ENCODE peak calls at places on chromosomes 6 and 20, in eight cellular contexts. P is activated naive CD8-positive, alpha-beta T cell treated with anti-CD3 and anti-CD28 coated beads, Interleukin-2, amount 50 U/mL, for 24 hours; A is hepatic stellate cell; F is HTR-8/SVneo; L is Ammon's horn; Q is activated CD4-positive, alpha-beta T cell treated with anti-CD3 and anti-CD28 coated beads, Interleukin-2, amount 50 U/mL, for 1 hour; W is left ventricle myocardium superior; U is lower leg skin. H is an unnamed sample.

GRCh38 chr6:89413006-89413400 is 930 bp upstream of the RRAGD start:
- DNase-seq in L (peak; percentile 11), P (no peak), F (no peak), A (no peak), U (peak; percentile 18), W (no peak), Q (no peak), H (no peak)

GRCh38 chr6:42963179-42963854 is 2.8 kb downstream of the GNMT start:
- DNase-seq in Q (no peak), L (no peak), F (no peak), W (no peak), P (no peak), U (no peak), A (no peak), H (no peak)

GRCh38 chr6:157755752-157756411 is 67.2 kb upstream of the SNX9 start:
- DNase-seq in F (no peak), A (no peak), Q (peak; percentile 39), L (no peak), P (peak; percentile 73), W (no peak), U (no peak), H (no peak)

GRCh38 chr6:131998255-131998982 is 47.2 kb upstream of the CCN2 start:
- DNase-seq in U (no peak), P (no peak), L (no peak), Q (no peak), F (no peak), W (no peak), A (peak; percentile 16), H (no peak)

GRCh38 chr6:136524936-136525413 is 25.2 kb downstream of the MAP7 start:
- DNase-seq in F (no peak), P (no peak), L (peak; percentile 79), W (no peak), U (no peak), A (no peak), Q (no peak), H (no peak)

GRCh38 chr20:11924923-11925322 is 7.2 kb downstream of the BTBD3 start:
- DNase-seq in A (no peak), P (no peak), Q (no peak), W (no peak), L (no peak), F (no peak), U (no peak), H (no peak)

GRCh38 chr20:21289651-21290050 is 13.5 kb upstream of the XRN2 start:
- DNase-seq in U (no peak), F (no peak), L (no peak), W (no peak), P (no peak), Q (no peak), A (no peak), H (no peak)

GRCh38 chr20:35146299-35146921 is 726 bp downstream of the EDEM2 start:
- DNase-seq in L (no peak), F (no peak), Q (no peak), P (peak; percentile 22), U (peak; percentile 22), W (peak; percentile 44), A (peak; percentile 70), H (peak; percentile 72)

GRCh38 chr6:129519750-129520149 is 190.2 kb downstream of the ARHGAP18 start:
- DNase-seq in F (no peak), L (no peak), W (no peak), U (no peak), Q (no peak), P (no peak), A (no peak), H (no peak)

GRCh38 chr20:5990946-5991345 is 40.5 kb downstream of the MCM8 start:
- DNase-seq in F (no peak), Q (no peak), A (no peak), L (no peak), W (no peak), P (no peak), U (no peak), H (no peak)

GRCh38 chr6:166274739-166275370 is 33.3 kb downstream of the PRR18 start:
- DNase-seq in F (no peak), P (no peak), Q (no peak), W (no peak), U (no peak), A (no peak), L (no peak), H (no peak)

GRCh38 chr6:169161572-169162167 is 92.0 kb downstream of the THBS2 start:
- DNase-seq in F (no peak), W (no peak), Q (no peak), P (no peak), U (no peak), L (no peak), A (no peak), H (no peak)

GRCh38 chr6:9370480-9370879 is 935.1 kb upstream of the SLC35B3 start:
- DNase-seq in U (no peak), Q (no peak), P (no peak), L (no peak), F (no peak), W (no peak), A (no peak), H (no peak)

GRCh38 chr6:113402541-113402940 is 454.6 kb upstream of the MARCKS start:
- DNase-seq in U (no peak), L (no peak), W (no peak), A (no peak), F (no peak), Q (no peak), P (no peak), H (no peak)

GRCh38 chr20:62962891-62963613 is 10.5 kb downstream of the SLC17A9 start:
- DNase-seq in W (peak; percentile 13), U (no peak), P (no peak), F (no peak), L (no peak), Q (no peak), A (no peak), H (no peak)

GRCh38 chr20:44728835-44729342 is 13.7 kb downstream of the CCN5 start:
- DNase-seq in W (peak; percentile 75), P (no peak), Q (no peak), A (peak; percentile 74), U (no peak), L (peak; percentile 61), F (peak; percentile 100), H (peak; percentile 100)

GRCh38 chr6:160115421-160115820 is 6.2 kb upstream of the SLC22A1 start:
- DNase-seq in P (no peak), Q (no peak), F (no peak), L (no peak), U (no peak), W (no peak), A (no peak), H (no peak)

GRCh38 chr20:41476013-41476441 is 109.4 kb upstream of the EMILIN3 start:
- DNase-seq in W (no peak), U (peak; percentile 28), Q (no peak), F (peak; percentile 26), L (peak; percentile 11), A (peak; percentile 14), P (no peak), H (peak; percentile 51)

GRCh38 chr6:37283786-37284185 is 25.8 kb upstream of the TMEM217 start:
- DNase-seq in U (no peak), P (no peak), W (peak; percentile 78), L (peak; percentile 80), A (no peak), F (no peak), Q (no peak), H (no peak)

GRCh38 chr6:152399409-152399808 is 237.8 kb downstream of the SYNE1 start:
- DNase-seq in A (no peak), F (no peak), P (no peak), U (peak; percentile 37), Q (no peak), L (no peak), W (no peak), H (no peak)

GRCh38 chr6:79463721-79464120 is 73.5 kb downstream of the LCA5 start:
- DNase-seq in Q (no peak), L (no peak), U (no peak), W (no peak), P (no peak), F (no peak), A (no peak), H (peak; percentile 69)

GRCh38 chr20:43662943-43663655 is 3.8 kb upstream of the MYBL2 start:
- DNase-seq in L (no peak), A (peak; percentile 18), P (no peak), Q (no peak), W (no peak), U (no peak), F (peak; percentile 74), H (peak; percentile 83)

GRCh38 chr6:278494-278893 is 13.8 kb upstream of the DUSP22 start:
- DNase-seq in A (no peak), W (no peak), U (no peak), Q (no peak), L (no peak), F (no peak), P (no peak), H (no peak)

GRCh38 chr6:89792881-89793280 is 26.7 kb downstream of the MDN1 start:
- DNase-seq in P (no peak), A (peak; percentile 37), U (no peak), Q (no peak), L (peak; percentile 13), F (peak; percentile 28), W (no peak), H (peak; percentile 8)

GRCh38 chr20:45469336-45470261 is at the start of gene WFDC2:
- DNase-seq in A (no peak), Q (no peak), L (no peak), P (no peak), U (no peak), W (no peak), F (no peak), H (no peak)

GRCh38 chr6:170082531-170083187 is 208.2 kb downstream of the DLL1 start:
- DNase-seq in Q (no peak), P (no peak), W (no peak), L (no peak), U (no peak), A (no peak), F (no peak), H (no peak)

GRCh38 chr6:33705268-33705885 is 6.1 kb downstream of the UQCC2 start:
- DNase-seq in U (no peak), L (no peak), A (no peak), Q (no peak), W (no peak), P (no peak), F (no peak), H (no peak)

GRCh38 chr20:11302436-11302835 is 615.3 kb upstream of the BTBD3 start:
- DNase-seq in W (no peak), U (no peak), L (no peak), A (peak; percentile 2), F (no peak), P (no peak), Q (no peak), H (no peak)

GRCh38 chr6:139860193-139860592 is 485.7 kb upstream of the CITED2 start:
- DNase-seq in Q (no peak), L (no peak), P (no peak), F (no peak), A (no peak), W (no peak), U (no peak), H (no peak)

GRCh38 chr20:44496976-44497375 is 21.3 kb downstream of the TTPAL start:
- DNase-seq in Q (no peak), W (no peak), A (peak; percentile 58), U (no peak), P (peak; percentile 37), F (peak; percentile 82), L (no peak), H (peak; percentile 97)